ENCODE peak calls at places on chromosomes 1 and 21, in ten cellular contexts. One of them, this sample, is unnamed.

GRCh38 chr1:8035289-8035688 is 9.2 kb upstream of the ERRFI1 start:
- DNase-seq in NCI-H1105 treated with DMSO at 0.1 percent for 48 hours: no peak
- DNase-seq in activated T-cell treated with anti-CD3 and anti-CD28 coated beads for 24 hours: no peak
- DNase-seq in BJ: no peak
- DNase-seq in stimulated activated CD4-positive, alpha-beta T cell treated with anti-CD3 and anti-CD28 coated beads, Interleukin-12 subunit alpha, Interleukin-12 subunit beta, amount 100 ng/mL, for 24 hours: no peak
- DNase-seq in psoas muscle: no peak
- DNase-seq in SHP77 treated with DMSO at 0.1 percent for 48 hours: no peak
- DNase-seq in activated CD4-positive, alpha-beta T cell treated with anti-CD3 and anti-CD28 coated beads, Interleukin-2, amount 50 U/mL, for 48 hours: no peak
- DNase-seq in DMS79: no peak
- DNase-seq in adipocyte: no peak
- DNase-seq in this sample: no peak

GRCh38 chr1:163668472-163668871 is 346.7 kb downstream of the NUF2 start:
- DNase-seq in NCI-H1105 treated with DMSO at 0.1 percent for 48 hours: no peak
- DNase-seq in BJ: no peak
- DNase-seq in activated T-cell treated with anti-CD3 and anti-CD28 coated beads for 24 hours: no peak
- DNase-seq in adipocyte: peak
- DNase-seq in psoas muscle: no peak
- DNase-seq in DMS79: no peak
- DNase-seq in stimulated activated CD4-positive, alpha-beta T cell treated with anti-CD3 and anti-CD28 coated beads, Interleukin-12 subunit alpha, Interleukin-12 subunit beta, amount 100 ng/mL, for 24 hours: no peak
- DNase-seq in activated CD4-positive, alpha-beta T cell treated with anti-CD3 and anti-CD28 coated beads, Interleukin-2, amount 50 U/mL, for 48 hours: no peak
- DNase-seq in SHP77 treated with DMSO at 0.1 percent for 48 hours: no peak
- DNase-seq in this sample: no peak

GRCh38 chr1:98048234-98048633 is 127.4 kb upstream of the DPYD start:
- DNase-seq in SHP77 treated with DMSO at 0.1 percent for 48 hours: no peak
- DNase-seq in BJ: no peak
- DNase-seq in stimulated activated CD4-positive, alpha-beta T cell treated with anti-CD3 and anti-CD28 coated beads, Interleukin-12 subunit alpha, Interleukin-12 subunit beta, amount 100 ng/mL, for 24 hours: peak
- DNase-seq in DMS79: no peak
- DNase-seq in psoas muscle: peak
- DNase-seq in activated T-cell treated with anti-CD3 and anti-CD28 coated beads for 24 hours: peak
- DNase-seq in activated CD4-positive, alpha-beta T cell treated with anti-CD3 and anti-CD28 coated beads, Interleukin-2, amount 50 U/mL, for 48 hours: peak
- DNase-seq in adipocyte: peak
- DNase-seq in NCI-H1105 treated with DMSO at 0.1 percent for 48 hours: peak
- DNase-seq in this sample: peak

GRCh38 chr21:39984613-39985012 is 117.4 kb downstream of the PCP4 start:
- DNase-seq in BJ: no peak
- DNase-seq in stimulated activated CD4-positive, alpha-beta T cell treated with anti-CD3 and anti-CD28 coated beads, Interleukin-12 subunit alpha, Interleukin-12 subunit beta, amount 100 ng/mL, for 24 hours: no peak
- DNase-seq in adipocyte: no peak
- DNase-seq in psoas muscle: no peak
- DNase-seq in activated T-cell treated with anti-CD3 and anti-CD28 coated beads for 24 hours: no peak
- DNase-seq in DMS79: no peak
- DNase-seq in NCI-H1105 treated with DMSO at 0.1 percent for 48 hours: no peak
- DNase-seq in SHP77 treated with DMSO at 0.1 percent for 48 hours: no peak
- DNase-seq in activated CD4-positive, alpha-beta T cell treated with anti-CD3 and anti-CD28 coated beads, Interleukin-2, amount 50 U/mL, for 48 hours: no peak
- DNase-seq in this sample: no peak

GRCh38 chr1:192983349-192983980 is 75.7 kb downstream of the UCHL5 start:
- DNase-seq in activated T-cell treated with anti-CD3 and anti-CD28 coated beads for 24 hours: peak
- DNase-seq in SHP77 treated with DMSO at 0.1 percent for 48 hours: no peak
- DNase-seq in BJ: no peak
- DNase-seq in DMS79: no peak
- DNase-seq in adipocyte: no peak
- DNase-seq in psoas muscle: no peak
- DNase-seq in stimulated activated CD4-positive, alpha-beta T cell treated with anti-CD3 and anti-CD28 coated beads, Interleukin-12 subunit alpha, Interleukin-12 subunit beta, amount 100 ng/mL, for 24 hours: no peak
- DNase-seq in NCI-H1105 treated with DMSO at 0.1 percent for 48 hours: no peak
- DNase-seq in activated CD4-positive, alpha-beta T cell treated with anti-CD3 and anti-CD28 coated beads, Interleukin-2, amount 50 U/mL, for 48 hours: peak
- DNase-seq in this sample: no peak

GRCh38 chr1:192952646-192953045 is 106.5 kb downstream of the UCHL5 start:
- DNase-seq in activated CD4-positive, alpha-beta T cell treated with anti-CD3 and anti-CD28 coated beads, Interleukin-2, amount 50 U/mL, for 48 hours: no peak
- DNase-seq in BJ: no peak
- DNase-seq in stimulated activated CD4-positive, alpha-beta T cell treated with anti-CD3 and anti-CD28 coated beads, Interleukin-12 subunit alpha, Interleukin-12 subunit beta, amount 100 ng/mL, for 24 hours: no peak
- DNase-seq in adipocyte: peak
- DNase-seq in psoas muscle: no peak
- DNase-seq in SHP77 treated with DMSO at 0.1 percent for 48 hours: no peak
- DNase-seq in activated T-cell treated with anti-CD3 and anti-CD28 coated beads for 24 hours: no peak
- DNase-seq in DMS79: no peak
- DNase-seq in NCI-H1105 treated with DMSO at 0.1 percent for 48 hours: no peak
- DNase-seq in this sample: no peak

GRCh38 chr1:58548381-58548780 is 1.9 kb upstream of the OMA1 start:
- DNase-seq in SHP77 treated with DMSO at 0.1 percent for 48 hours: no peak
- DNase-seq in activated CD4-positive, alpha-beta T cell treated with anti-CD3 and anti-CD28 coated beads, Interleukin-2, amount 50 U/mL, for 48 hours: no peak
- DNase-seq in activated T-cell treated with anti-CD3 and anti-CD28 coated beads for 24 hours: no peak
- DNase-seq in DMS79: no peak
- DNase-seq in stimulated activated CD4-positive, alpha-beta T cell treated with anti-CD3 and anti-CD28 coated beads, Interleukin-12 subunit alpha, Interleukin-12 subunit beta, amount 100 ng/mL, for 24 hours: no peak
- DNase-seq in BJ: no peak
- DNase-seq in psoas muscle: no peak
- DNase-seq in NCI-H1105 treated with DMSO at 0.1 percent for 48 hours: no peak
- DNase-seq in adipocyte: no peak
- DNase-seq in this sample: no peak

GRCh38 chr1:201406831-201407406 is 7.8 kb upstream of the LAD1 start:
- DNase-seq in SHP77 treated with DMSO at 0.1 percent for 48 hours: no peak
- DNase-seq in DMS79: no peak
- DNase-seq in stimulated activated CD4-positive, alpha-beta T cell treated with anti-CD3 and anti-CD28 coated beads, Interleukin-12 subunit alpha, Interleukin-12 subunit beta, amount 100 ng/mL, for 24 hours: no peak
- DNase-seq in BJ: no peak
- DNase-seq in NCI-H1105 treated with DMSO at 0.1 percent for 48 hours: no peak
- DNase-seq in activated CD4-positive, alpha-beta T cell treated with anti-CD3 and anti-CD28 coated beads, Interleukin-2, amount 50 U/mL, for 48 hours: no peak
- DNase-seq in activated T-cell treated with anti-CD3 and anti-CD28 coated beads for 24 hours: no peak
- DNase-seq in psoas muscle: no peak
- DNase-seq in adipocyte: no peak
- DNase-seq in this sample: no peak

GRCh38 chr1:117370071-117370470 is 2.8 kb downstream of the MAN1A2 start:
- DNase-seq in BJ: no peak
- DNase-seq in DMS79: no peak
- DNase-seq in activated T-cell treated with anti-CD3 and anti-CD28 coated beads for 24 hours: no peak
- DNase-seq in stimulated activated CD4-positive, alpha-beta T cell treated with anti-CD3 and anti-CD28 coated beads, Interleukin-12 subunit alpha, Interleukin-12 subunit beta, amount 100 ng/mL, for 24 hours: no peak
- DNase-seq in activated CD4-positive, alpha-beta T cell treated with anti-CD3 and anti-CD28 coated beads, Interleukin-2, amount 50 U/mL, for 48 hours: no peak
- DNase-seq in NCI-H1105 treated with DMSO at 0.1 percent for 48 hours: no peak
- DNase-seq in SHP77 treated with DMSO at 0.1 percent for 48 hours: no peak
- DNase-seq in psoas muscle: no peak
- DNase-seq in adipocyte: peak
- DNase-seq in this sample: no peak

GRCh38 chr1:23868848-23869450 is 859 bp upstream of the FUCA1 start:
- DNase-seq in activated CD4-positive, alpha-beta T cell treated with anti-CD3 and anti-CD28 coated beads, Interleukin-2, amount 50 U/mL, for 48 hours: no peak
- DNase-seq in BJ: no peak
- DNase-seq in psoas muscle: no peak
- DNase-seq in NCI-H1105 treated with DMSO at 0.1 percent for 48 hours: no peak
- DNase-seq in activated T-cell treated with anti-CD3 and anti-CD28 coated beads for 24 hours: no peak
- DNase-seq in SHP77 treated with DMSO at 0.1 percent for 48 hours: no peak
- DNase-seq in adipocyte: no peak
- DNase-seq in stimulated activated CD4-positive, alpha-beta T cell treated with anti-CD3 and anti-CD28 coated beads, Interleukin-12 subunit alpha, Interleukin-12 subunit beta, amount 100 ng/mL, for 24 hours: no peak
- DNase-seq in DMS79: peak
- DNase-seq in this sample: no peak

GRCh38 chr1:167328306-167328705 is 107.6 kb downstream of the POU2F1 start:
- DNase-seq in activated T-cell treated with anti-CD3 and anti-CD28 coated beads for 24 hours: no peak
- DNase-seq in NCI-H1105 treated with DMSO at 0.1 percent for 48 hours: no peak
- DNase-seq in adipocyte: no peak
- DNase-seq in SHP77 treated with DMSO at 0.1 percent for 48 hours: no peak
- DNase-seq in psoas muscle: no peak
- DNase-seq in DMS79: no peak
- DNase-seq in stimulated activated CD4-positive, alpha-beta T cell treated with anti-CD3 and anti-CD28 coated beads, Interleukin-12 subunit alpha, Interleukin-12 subunit beta, amount 100 ng/mL, for 24 hours: no peak
- DNase-seq in BJ: no peak
- DNase-seq in activated CD4-positive, alpha-beta T cell treated with anti-CD3 and anti-CD28 coated beads, Interleukin-2, amount 50 U/mL, for 48 hours: no peak
- DNase-seq in this sample: no peak

GRCh38 chr1:202283379-202283844 is 58.3 kb downstream of the UBE2T start:
- DNase-seq in adipocyte: peak
- DNase-seq in psoas muscle: no peak
- DNase-seq in activated CD4-positive, alpha-beta T cell treated with anti-CD3 and anti-CD28 coated beads, Interleukin-2, amount 50 U/mL, for 48 hours: no peak
- DNase-seq in stimulated activated CD4-positive, alpha-beta T cell treated with anti-CD3 and anti-CD28 coated beads, Interleukin-12 subunit alpha, Interleukin-12 subunit beta, amount 100 ng/mL, for 24 hours: no peak
- DNase-seq in NCI-H1105 treated with DMSO at 0.1 percent for 48 hours: peak
- DNase-seq in activated T-cell treated with anti-CD3 and anti-CD28 coated beads for 24 hours: peak
- DNase-seq in DMS79: peak
- DNase-seq in BJ: peak
- DNase-seq in SHP77 treated with DMSO at 0.1 percent for 48 hours: no peak
- DNase-seq in this sample: no peak

GRCh38 chr1:42431514-42431913 is 24.3 kb downstream of the ZMYND12 start:
- DNase-seq in DMS79: no peak
- DNase-seq in adipocyte: no peak
- DNase-seq in stimulated activated CD4-positive, alpha-beta T cell treated with anti-CD3 and anti-CD28 coated beads, Interleukin-12 subunit alpha, Interleukin-12 subunit beta, amount 100 ng/mL, for 24 hours: no peak
- DNase-seq in activated T-cell treated with anti-CD3 and anti-CD28 coated beads for 24 hours: no peak
- DNase-seq in activated CD4-positive, alpha-beta T cell treated with anti-CD3 and anti-CD28 coated beads, Interleukin-2, amount 50 U/mL, for 48 hours: no peak
- DNase-seq in NCI-H1105 treated with DMSO at 0.1 percent for 48 hours: no peak
- DNase-seq in psoas muscle: no peak
- DNase-seq in SHP77 treated with DMSO at 0.1 percent for 48 hours: no peak
- DNase-seq in BJ: no peak
- DNase-seq in this sample: no peak

GRCh38 chr1:113534875-113535274 is 144.6 kb downstream of the MAGI3 start:
- DNase-seq in stimulated activated CD4-positive, alpha-beta T cell treated with anti-CD3 and anti-CD28 coated beads, Interleukin-12 subunit alpha, Interleukin-12 subunit beta, amount 100 ng/mL, for 24 hours: no peak
- DNase-seq in DMS79: no peak
- DNase-seq in activated CD4-positive, alpha-beta T cell treated with anti-CD3 and anti-CD28 coated beads, Interleukin-2, amount 50 U/mL, for 48 hours: no peak
- DNase-seq in BJ: no peak
- DNase-seq in psoas muscle: no peak
- DNase-seq in SHP77 treated with DMSO at 0.1 percent for 48 hours: no peak
- DNase-seq in NCI-H1105 treated with DMSO at 0.1 percent for 48 hours: no peak
- DNase-seq in adipocyte: peak
- DNase-seq in activated T-cell treated with anti-CD3 and anti-CD28 coated beads for 24 hours: no peak
- DNase-seq in this sample: no peak

GRCh38 chr1:223706077-223706988 is 6.0 kb upstream of the CAPN2 start:
- DNase-seq in adipocyte: peak
- DNase-seq in activated CD4-positive, alpha-beta T cell treated with anti-CD3 and anti-CD28 coated beads, Interleukin-2, amount 50 U/mL, for 48 hours: no peak
- DNase-seq in psoas muscle: no peak
- DNase-seq in NCI-H1105 treated with DMSO at 0.1 percent for 48 hours: peak
- DNase-seq in SHP77 treated with DMSO at 0.1 percent for 48 hours: peak
- DNase-seq in BJ: no peak
- DNase-seq in DMS79: peak
- DNase-seq in stimulated activated CD4-positive, alpha-beta T cell treated with anti-CD3 and anti-CD28 coated beads, Interleukin-12 subunit alpha, Interleukin-12 subunit beta, amount 100 ng/mL, for 24 hours: no peak
- DNase-seq in activated T-cell treated with anti-CD3 and anti-CD28 coated beads for 24 hours: no peak
- DNase-seq in this sample: no peak

GRCh38 chr21:45991606-45992301 is 10.2 kb downstream of the COL6A1 start:
- DNase-seq in stimulated activated CD4-positive, alpha-beta T cell treated with anti-CD3 and anti-CD28 coated beads, Interleukin-12 subunit alpha, Interleukin-12 subunit beta, amount 100 ng/mL, for 24 hours: no peak
- DNase-seq in NCI-H1105 treated with DMSO at 0.1 percent for 48 hours: no peak
- DNase-seq in activated T-cell treated with anti-CD3 and anti-CD28 coated beads for 24 hours: no peak
- DNase-seq in activated CD4-positive, alpha-beta T cell treated with anti-CD3 and anti-CD28 coated beads, Interleukin-2, amount 50 U/mL, for 48 hours: no peak
- DNase-seq in SHP77 treated with DMSO at 0.1 percent for 48 hours: no peak
- DNase-seq in DMS79: no peak
- DNase-seq in adipocyte: no peak
- DNase-seq in BJ: no peak
- DNase-seq in psoas muscle: peak
- DNase-seq in this sample: no peak

GRCh38 chr1:154784924-154785531 is 85.1 kb downstream of the KCNN3 start:
- DNase-seq in DMS79: no peak
- DNase-seq in NCI-H1105 treated with DMSO at 0.1 percent for 48 hours: no peak
- DNase-seq in activated CD4-positive, alpha-beta T cell treated with anti-CD3 and anti-CD28 coated beads, Interleukin-2, amount 50 U/mL, for 48 hours: peak
- DNase-seq in stimulated activated CD4-positive, alpha-beta T cell treated with anti-CD3 and anti-CD28 coated beads, Interleukin-12 subunit alpha, Interleukin-12 subunit beta, amount 100 ng/mL, for 24 hours: no peak
- DNase-seq in psoas muscle: peak
- DNase-seq in BJ: no peak
- DNase-seq in SHP77 treated with DMSO at 0.1 percent for 48 hours: peak
- DNase-seq in adipocyte: no peak
- DNase-seq in activated T-cell treated with anti-CD3 and anti-CD28 coated beads for 24 hours: peak
- DNase-seq in this sample: no peak

GRCh38 chr1:23020731-23021130 is 1.5 kb downstream of the KDM1A start:
- DNase-seq in activated T-cell treated with anti-CD3 and anti-CD28 coated beads for 24 hours: no peak
- DNase-seq in adipocyte: peak
- DNase-seq in BJ: no peak
- DNase-seq in SHP77 treated with DMSO at 0.1 percent for 48 hours: no peak
- DNase-seq in NCI-H1105 treated with DMSO at 0.1 percent for 48 hours: no peak
- DNase-seq in stimulated activated CD4-positive, alpha-beta T cell treated with anti-CD3 and anti-CD28 coated beads, Interleukin-12 subunit alpha, Interleukin-12 subunit beta, amount 100 ng/mL, for 24 hours: no peak
- DNase-seq in DMS79: no peak
- DNase-seq in activated CD4-positive, alpha-beta T cell treated with anti-CD3 and anti-CD28 coated beads, Interleukin-2, amount 50 U/mL, for 48 hours: no peak
- DNase-seq in psoas muscle: no peak
- DNase-seq in this sample: no peak

GRCh38 chr1:205172729-205173366 is 38.7 kb downstream of the DSTYK start:
- DNase-seq in stimulated activated CD4-positive, alpha-beta T cell treated with anti-CD3 and anti-CD28 coated beads, Interleukin-12 subunit alpha, Interleukin-12 subunit beta, amount 100 ng/mL, for 24 hours: no peak
- DNase-seq in SHP77 treated with DMSO at 0.1 percent for 48 hours: no peak
- DNase-seq in adipocyte: peak
- DNase-seq in NCI-H1105 treated with DMSO at 0.1 percent for 48 hours: no peak
- DNase-seq in activated T-cell treated with anti-CD3 and anti-CD28 coated beads for 24 hours: no peak
- DNase-seq in activated CD4-positive, alpha-beta T cell treated with anti-CD3 and anti-CD28 coated beads, Interleukin-2, amount 50 U/mL, for 48 hours: no peak
- DNase-seq in DMS79: no peak
- DNase-seq in BJ: peak
- DNase-seq in psoas muscle: no peak
- DNase-seq in this sample: no peak

GRCh38 chr1:58779059-58779754 is 4.6 kb downstream of the JUN start:
- DNase-seq in BJ: no peak
- DNase-seq in stimulated activated CD4-positive, alpha-beta T cell treated with anti-CD3 and anti-CD28 coated beads, Interleukin-12 subunit alpha, Interleukin-12 subunit beta, amount 100 ng/mL, for 24 hours: no peak
- DNase-seq in adipocyte: peak
- DNase-seq in SHP77 treated with DMSO at 0.1 percent for 48 hours: no peak
- DNase-seq in activated CD4-positive, alpha-beta T cell treated with anti-CD3 and anti-CD28 coated beads, Interleukin-2, amount 50 U/mL, for 48 hours: no peak
- DNase-seq in DMS79: no peak
- DNase-seq in activated T-cell treated with anti-CD3 and anti-CD28 coated beads for 24 hours: no peak
- DNase-seq in NCI-H1105 treated with DMSO at 0.1 percent for 48 hours: no peak
- DNase-seq in psoas muscle: no peak
- DNase-seq in this sample: no peak

GRCh38 chr1:11444907-11445306 is 34.0 kb upstream of the DISP3 start:
- DNase-seq in activated CD4-positive, alpha-beta T cell treated with anti-CD3 and anti-CD28 coated beads, Interleukin-2, amount 50 U/mL, for 48 hours: no peak
- DNase-seq in NCI-H1105 treated with DMSO at 0.1 percent for 48 hours: no peak
- DNase-seq in BJ: no peak
- DNase-seq in adipocyte: no peak
- DNase-seq in psoas muscle: no peak
- DNase-seq in SHP77 treated with DMSO at 0.1 percent for 48 hours: no peak
- DNase-seq in activated T-cell treated with anti-CD3 and anti-CD28 coated beads for 24 hours: no peak
- DNase-seq in DMS79: no peak
- DNase-seq in stimulated activated CD4-positive, alpha-beta T cell treated with anti-CD3 and anti-CD28 coated beads, Interleukin-12 subunit alpha, Interleukin-12 subunit beta, amount 100 ng/mL, for 24 hours: no peak
- DNase-seq in this sample: no peak

GRCh38 chr1:168582690-168583325 is 6.4 kb downstream of the XCL1 start:
- DNase-seq in activated CD4-positive, alpha-beta T cell treated with anti-CD3 and anti-CD28 coated beads, Interleukin-2, amount 50 U/mL, for 48 hours: no peak
- DNase-seq in psoas muscle: no peak
- DNase-seq in NCI-H1105 treated with DMSO at 0.1 percent for 48 hours: no peak
- DNase-seq in activated T-cell treated with anti-CD3 and anti-CD28 coated beads for 24 hours: no peak
- DNase-seq in stimulated activated CD4-positive, alpha-beta T cell treated with anti-CD3 and anti-CD28 coated beads, Interleukin-12 subunit alpha, Interleukin-12 subunit beta, amount 100 ng/mL, for 24 hours: no peak
- DNase-seq in adipocyte: peak
- DNase-seq in BJ: no peak
- DNase-seq in SHP77 treated with DMSO at 0.1 percent for 48 hours: no peak
- DNase-seq in DMS79: no peak
- DNase-seq in this sample: no peak

GRCh38 chr1:2791027-2791760 is 10.3 kb downstream of the TTC34 start:
- DNase-seq in SHP77 treated with DMSO at 0.1 percent for 48 hours: no peak
- DNase-seq in stimulated activated CD4-positive, alpha-beta T cell treated with anti-CD3 and anti-CD28 coated beads, Interleukin-12 subunit alpha, Interleukin-12 subunit beta, amount 100 ng/mL, for 24 hours: no peak
- DNase-seq in BJ: no peak
- DNase-seq in adipocyte: no peak
- DNase-seq in activated T-cell treated with anti-CD3 and anti-CD28 coated beads for 24 hours: no peak
- DNase-seq in psoas muscle: no peak
- DNase-seq in activated CD4-positive, alpha-beta T cell treated with anti-CD3 and anti-CD28 coated beads, Interleukin-2, amount 50 U/mL, for 48 hours: no peak
- DNase-seq in NCI-H1105 treated with DMSO at 0.1 percent for 48 hours: no peak
- DNase-seq in DMS79: no peak
- DNase-seq in this sample: no peak

GRCh38 chr1:42952353-42953001 is 6.2 kb downstream of the SLC2A1 start:
- DNase-seq in stimulated activated CD4-positive, alpha-beta T cell treated with anti-CD3 and anti-CD28 coated beads, Interleukin-12 subunit alpha, Interleukin-12 subunit beta, amount 100 ng/mL, for 24 hours: no peak
- DNase-seq in SHP77 treated with DMSO at 0.1 percent for 48 hours: no peak
- DNase-seq in adipocyte: no peak
- DNase-seq in DMS79: no peak
- DNase-seq in activated T-cell treated with anti-CD3 and anti-CD28 coated beads for 24 hours: no peak
- DNase-seq in NCI-H1105 treated with DMSO at 0.1 percent for 48 hours: no peak
- DNase-seq in BJ: no peak
- DNase-seq in psoas muscle: no peak
- DNase-seq in activated CD4-positive, alpha-beta T cell treated with anti-CD3 and anti-CD28 coated beads, Interleukin-2, amount 50 U/mL, for 48 hours: no peak
- DNase-seq in this sample: no peak

GRCh38 chr1:184974086-184974836 is at the start of gene NIBAN1:
- DNase-seq in adipocyte: peak
- DNase-seq in SHP77 treated with DMSO at 0.1 percent for 48 hours: no peak
- DNase-seq in DMS79: peak
- DNase-seq in BJ: no peak
- DNase-seq in activated T-cell treated with anti-CD3 and anti-CD28 coated beads for 24 hours: peak
- DNase-seq in activated CD4-positive, alpha-beta T cell treated with anti-CD3 and anti-CD28 coated beads, Interleukin-2, amount 50 U/mL, for 48 hours: peak
- DNase-seq in psoas muscle: peak
- DNase-seq in stimulated activated CD4-positive, alpha-beta T cell treated with anti-CD3 and anti-CD28 coated beads, Interleukin-12 subunit alpha, Interleukin-12 subunit beta, amount 100 ng/mL, for 24 hours: peak
- DNase-seq in NCI-H1105 treated with DMSO at 0.1 percent for 48 hours: no peak
- DNase-seq in this sample: peak

GRCh38 chr1:243465081-243465480 is 209.2 kb downstream of the SDCCAG8 start:
- DNase-seq in DMS79: no peak
- DNase-seq in activated CD4-positive, alpha-beta T cell treated with anti-CD3 and anti-CD28 coated beads, Interleukin-2, amount 50 U/mL, for 48 hours: no peak
- DNase-seq in adipocyte: no peak
- DNase-seq in stimulated activated CD4-positive, alpha-beta T cell treated with anti-CD3 and anti-CD28 coated beads, Interleukin-12 subunit alpha, Interleukin-12 subunit beta, amount 100 ng/mL, for 24 hours: no peak
- DNase-seq in BJ: no peak
- DNase-seq in psoas muscle: no peak
- DNase-seq in SHP77 treated with DMSO at 0.1 percent for 48 hours: no peak
- DNase-seq in activated T-cell treated with anti-CD3 and anti-CD28 coated beads for 24 hours: no peak
- DNase-seq in NCI-H1105 treated with DMSO at 0.1 percent for 48 hours: no peak
- DNase-seq in this sample: no peak

GRCh38 chr1:75233302-75233929 is 99.2 kb downstream of the LHX8 start:
- DNase-seq in BJ: no peak
- DNase-seq in adipocyte: peak
- DNase-seq in activated T-cell treated with anti-CD3 and anti-CD28 coated beads for 24 hours: no peak
- DNase-seq in psoas muscle: no peak
- DNase-seq in stimulated activated CD4-positive, alpha-beta T cell treated with anti-CD3 and anti-CD28 coated beads, Interleukin-12 subunit alpha, Interleukin-12 subunit beta, amount 100 ng/mL, for 24 hours: no peak
- DNase-seq in SHP77 treated with DMSO at 0.1 percent for 48 hours: peak
- DNase-seq in activated CD4-positive, alpha-beta T cell treated with anti-CD3 and anti-CD28 coated beads, Interleukin-2, amount 50 U/mL, for 48 hours: no peak
- DNase-seq in DMS79: no peak
- DNase-seq in NCI-H1105 treated with DMSO at 0.1 percent for 48 hours: peak
- DNase-seq in this sample: no peak

GRCh38 chr1:209823143-209824041 is 4.4 kb upstream of the UTP25 start:
- DNase-seq in DMS79: no peak
- DNase-seq in stimulated activated CD4-positive, alpha-beta T cell treated with anti-CD3 and anti-CD28 coated beads, Interleukin-12 subunit alpha, Interleukin-12 subunit beta, amount 100 ng/mL, for 24 hours: no peak
- DNase-seq in SHP77 treated with DMSO at 0.1 percent for 48 hours: peak
- DNase-seq in BJ: no peak
- DNase-seq in NCI-H1105 treated with DMSO at 0.1 percent for 48 hours: peak
- DNase-seq in activated T-cell treated with anti-CD3 and anti-CD28 coated beads for 24 hours: no peak
- DNase-seq in adipocyte: peak
- DNase-seq in psoas muscle: no peak
- DNase-seq in activated CD4-positive, alpha-beta T cell treated with anti-CD3 and anti-CD28 coated beads, Interleukin-2, amount 50 U/mL, for 48 hours: no peak
- DNase-seq in this sample: no peak

This sample was measured in effector memory CD4-positive, alpha-beta T cell.